ENCODE peak calls at places on chromosomes 11 and 22, in six cellular contexts. W, V, M, Z, R and B are unnamed samples.

GRCh38 chr11:69575296-69576068 is 65.5 kb upstream of the CCND1 start:
- DNase-seq in W (no peak), V (no peak), M (no peak), Z (no peak), R (no peak), B (no peak)

GRCh38 chr11:62157603-62158002 is 32.4 kb upstream of the SCGB1D1 start:
- DNase-seq in W (no peak), V (no peak), M (no peak), Z (no peak), R (no peak), B (no peak)

GRCh38 chr11:65437436-65438227 is 15.0 kb downstream of the NEAT1 start:
- DNase-seq in W (no peak), V (no peak), M (no peak), Z (no peak), R (no peak), B (no peak)

GRCh38 chr11:59901306-59901705 is 22.7 kb downstream of the OOSP3 start:
- DNase-seq in W (no peak), V (no peak), M (peak; percentile 16), Z (no peak), R (no peak), B (no peak)

GRCh38 chr11:134228625-134229024 is 4.2 kb downstream of the VPS26B start:
- DNase-seq in W (no peak), V (peak; percentile 75), M (peak; percentile 77), Z (peak; percentile 40), R (no peak), B (no peak)

GRCh38 chr11:60860943-60861342 is 5.2 kb upstream of the PTGDR2 start:
- DNase-seq in W (no peak), V (no peak), M (no peak), Z (no peak), R (peak; percentile 7), B (no peak)

GRCh38 chr11:96942855-96943254 is 553.0 kb downstream of the JRKL start:
- DNase-seq in W (no peak), V (no peak), M (no peak), Z (no peak), R (no peak), B (no peak)

GRCh38 chr11:60657880-60658279 is 41.5 kb upstream of the MS4A8 start:
- DNase-seq in W (no peak), V (no peak), M (no peak), Z (no peak), R (no peak), B (no peak)

GRCh38 chr11:360326-361280 is 8.7 kb upstream of the B4GALNT4 start:
- DNase-seq in W (no peak), V (no peak), M (no peak), Z (no peak), R (peak; percentile 52), B (no peak)

GRCh38 chr11:303359-303758 is 4.0 kb upstream of the IFITM5 start:
- DNase-seq in W (no peak), V (no peak), M (no peak), Z (no peak), R (no peak), B (no peak)

GRCh38 chr11:19239039-19239438 is 1.7 kb downstream of the E2F8 start:
- DNase-seq in W (no peak), V (no peak), M (no peak), Z (no peak), R (no peak), B (no peak)

GRCh38 chr11:7671347-7671746 is 2.0 kb downstream of the CYB5R2 start:
- DNase-seq in W (no peak), V (no peak), M (no peak), Z (no peak), R (no peak), B (no peak)

GRCh38 chr11:10623797-10624761 is 55.6 kb upstream of the LYVE1 start:
- DNase-seq in W (no peak), V (no peak), M (peak; percentile 51), Z (no peak), R (peak; percentile 54), B (no peak)

GRCh38 chr11:12274056-12274455 is 103.3 kb upstream of the PARVA start:
- DNase-seq in W (no peak), V (no peak), M (no peak), Z (no peak), R (no peak), B (no peak)

GRCh38 chr22:23243006-23243573 is 62.8 kb downstream of the BCR start:
- DNase-seq in W (no peak), V (no peak), M (no peak), Z (peak; percentile 80), R (no peak), B (no peak)

GRCh38 chr11:114447892-114448291 is 8.6 kb downstream of the REXO2 start:
- DNase-seq in W (no peak), V (no peak), M (peak; percentile 40), Z (no peak), R (no peak), B (no peak)

GRCh38 chr22:22928666-22929380 is 41.2 kb downstream of the IGLL5 start:
- DNase-seq in W (no peak), V (peak; percentile 10), M (peak; percentile 76), Z (peak; percentile 60), R (no peak), B (no peak)

GRCh38 chr11:47395225-47396048 is 13.0 kb upstream of the SLC39A13 start:
- DNase-seq in W (no peak), V (no peak), M (no peak), Z (no peak), R (no peak), B (no peak)

GRCh38 chr11:120112174-120112796 is 25.6 kb downstream of the TRIM29 start:
- DNase-seq in W (no peak), V (no peak), M (no peak), Z (no peak), R (no peak), B (no peak)

GRCh38 chr11:94329501-94329900 is 25.1 kb downstream of the IZUMO1R start:
- DNase-seq in W (no peak), V (no peak), M (no peak), Z (no peak), R (no peak), B (no peak)